ENCODE peak calls at places on chromosomes 11 and 22, in eight cellular contexts. O, T, B, W, J, F, S and E are unnamed samples.

GRCh38 chr11:8917157-8917820 is 6.3 kb downstream of the AKIP1 start:
- DNase-seq in O (peak; percentile 80), T (no peak), B (no peak), W (no peak), J (peak; percentile 97), F (peak; percentile 91), S (no peak), E (no peak)

GRCh38 chr11:134410766-134411165 is 1.3 kb downstream of the B3GAT1 start:
- DNase-seq in O (no peak), T (no peak), B (no peak), W (no peak), J (no peak), F (no peak), S (no peak), E (no peak)

GRCh38 chr11:35389112-35389511 is 30.2 kb downstream of the SLC1A2 start:
- DNase-seq in O (no peak), T (no peak), B (no peak), W (no peak), J (no peak), F (no peak), S (no peak), E (no peak)

GRCh38 chr11:26276798-26277424 is 55.0 kb upstream of the ANO3 start:
- DNase-seq in O (peak; percentile 86), T (peak; percentile 13), B (peak; percentile 53), W (peak; percentile 20), J (peak; percentile 82), F (peak; percentile 85), S (peak; percentile 17), E (peak; percentile 41)

GRCh38 chr11:72013765-72014711 is 15.3 kb downstream of the IL18BP start:
- DNase-seq in O (peak; percentile 44), T (no peak), B (no peak), W (no peak), J (no peak), F (no peak), S (no peak), E (no peak)

GRCh38 chr22:38219644-38220043 is 17.9 kb downstream of the MAFF start:
- DNase-seq in O (no peak), T (no peak), B (no peak), W (no peak), J (no peak), F (no peak), S (no peak), E (no peak)

GRCh38 chr11:46385169-46386004 is 3.9 kb downstream of the MDK start:
- DNase-seq in O (no peak), T (no peak), B (no peak), W (no peak), J (no peak), F (no peak), S (no peak), E (no peak)

GRCh38 chr11:133531971-133532651 is at the start of gene OPCML:
- DNase-seq in O (no peak), T (no peak), B (no peak), W (no peak), J (no peak), F (no peak), S (no peak), E (no peak)

GRCh38 chr11:66279092-66279797 is 1.3 kb downstream of the CNIH2 start:
- DNase-seq in O (no peak), T (no peak), B (no peak), W (no peak), J (no peak), F (no peak), S (no peak), E (no peak)

GRCh38 chr22:44585559-44586121 is 87.6 kb upstream of the RTL6 start:
- DNase-seq in O (no peak), T (no peak), B (no peak), W (no peak), J (no peak), F (no peak), S (no peak), E (no peak)

GRCh38 chr22:49235463-49236300 is 592.0 kb downstream of the BRD1 start:
- DNase-seq in O (no peak), T (no peak), B (no peak), W (peak; percentile 6), J (no peak), F (no peak), S (no peak), E (peak; percentile 45)

GRCh38 chr22:33049125-33049729 is 9.0 kb downstream of the SYN3 start:
- DNase-seq in O (peak; percentile 77), T (peak; percentile 23), B (peak; percentile 75), W (peak; percentile 18), J (peak; percentile 88), F (peak; percentile 83), S (peak; percentile 75), E (peak; percentile 63)

GRCh38 chr11:17635551-17635938 is 83.8 kb upstream of the MYOD1 start:
- DNase-seq in O (no peak), T (no peak), B (no peak), W (no peak), J (no peak), F (no peak), S (peak; percentile 12), E (no peak)

GRCh38 chr22:19713650-19714319 is 518 bp upstream of the SEPTIN5 start:
- DNase-seq in O (no peak), T (no peak), B (no peak), W (no peak), J (no peak), F (no peak), S (no peak), E (no peak)

GRCh38 chr11:9527481-9528140 is 45.9 kb upstream of the WEE1 start:
- DNase-seq in O (peak; percentile 92), T (no peak), B (no peak), W (no peak), J (peak; percentile 78), F (peak; percentile 96), S (no peak), E (no peak)

GRCh38 chr22:32558681-32559355 is 84.2 kb downstream of the FBXO7 start:
- DNase-seq in O (peak; percentile 88), T (no peak), B (peak; percentile 10), W (no peak), J (peak; percentile 11), F (peak; percentile 24), S (no peak), E (peak; percentile 63)

GRCh38 chr11:15692739-15693138 is 578.0 kb downstream of the INSC start:
- DNase-seq in O (no peak), T (no peak), B (no peak), W (no peak), J (peak; percentile 14), F (no peak), S (no peak), E (no peak)

GRCh38 chr11:32610926-32611325 is 27.3 kb downstream of the EIF3M start:
- DNase-seq in O (no peak), T (no peak), B (no peak), W (no peak), J (no peak), F (no peak), S (no peak), E (no peak)

GRCh38 chr22:40609216-40609615 is 27.3 kb downstream of the MRTFA start:
- DNase-seq in O (no peak), T (no peak), B (peak; percentile 14), W (no peak), J (no peak), F (peak; percentile 45), S (no peak), E (no peak)

GRCh38 chr11:45806937-45807791 is 2.2 kb downstream of the SLC35C1 start:
- DNase-seq in O (no peak), T (no peak), B (no peak), W (no peak), J (no peak), F (peak; percentile 7), S (no peak), E (no peak)

GRCh38 chr11:71188073-71188472 is 64.3 kb downstream of the SHANK2 start:
- DNase-seq in O (no peak), T (no peak), B (no peak), W (no peak), J (no peak), F (no peak), S (no peak), E (no peak)

GRCh38 chr11:15843309-15843857 is 513.0 kb downstream of the SOX6 start:
- DNase-seq in O (peak; percentile 17), T (no peak), B (no peak), W (no peak), J (no peak), F (peak; percentile 28), S (no peak), E (no peak)

GRCh38 chr22:37973271-37974170 is 10.8 kb downstream of the SOX10 start:
- DNase-seq in O (no peak), T (no peak), B (no peak), W (no peak), J (no peak), F (no peak), S (no peak), E (no peak)

GRCh38 chr11:46666982-46667590 is 33.3 kb downstream of the ARHGAP1 start:
- DNase-seq in O (no peak), T (no peak), B (no peak), W (no peak), J (peak; percentile 57), F (peak; percentile 33), S (no peak), E (no peak)

GRCh38 chr22:50363411-50364194 is 20.5 kb downstream of the PPP6R2 start:
- DNase-seq in O (no peak), T (no peak), B (no peak), W (no peak), J (no peak), F (no peak), S (no peak), E (no peak)

GRCh38 chr11:44339530-44339883 is 29.6 kb upstream of the ALX4 start:
- DNase-seq in O (no peak), T (no peak), B (no peak), W (no peak), J (no peak), F (no peak), S (no peak), E (no peak)

GRCh38 chr11:119536801-119537200 is 113.8 kb upstream of the THY1 start:
- DNase-seq in O (no peak), T (no peak), B (no peak), W (no peak), J (no peak), F (no peak), S (peak; percentile 7), E (no peak)

GRCh38 chr22:22110548-22111266 is 128.1 kb upstream of the TOP3B start:
- DNase-seq in O (peak; percentile 60), T (peak; percentile 57), B (peak; percentile 66), W (peak; percentile 46), J (peak; percentile 76), F (peak; percentile 70), S (peak; percentile 87), E (peak; percentile 4)

GRCh38 chr11:133782116-133782725 is 63.1 kb downstream of the SPATA19 start:
- DNase-seq in O (no peak), T (no peak), B (no peak), W (no peak), J (no peak), F (no peak), S (no peak), E (no peak)

GRCh38 chr11:119315139-119316016 is 1.6 kb downstream of the MCAM start:
- DNase-seq in O (no peak), T (no peak), B (peak; percentile 60), W (no peak), J (no peak), F (no peak), S (no peak), E (no peak)